ENCODE peak calls at places on chromosomes 13 and 19, in seven cellular contexts. Y is psoas muscle, C is transverse colon, X is Peyer's patch, F is mesenchymal stem cell, B is body of pancreas, K is heart left ventricle. N is an unnamed sample. For H3K27me3 and H3K36me3, the result is how much of the 10 kb centered on the place peaks cover.

GRCh38 chr13:113083402-113084061 is 22.1 kb upstream of the F7 start:
- DNase-seq in Y (peak), C (peak), X (no peak), F (no peak), B (no peak), K (peak), N (no peak)

GRCh38 chr13:52652980-52653303 is 306 bp downstream of the SUGT1 start:
- DNase-seq in Y (no peak), C (no peak), X (no peak), F (no peak), B (no peak), K (no peak), N (no peak)

GRCh38 chr13:34277971-34278370 is 460.0 kb downstream of the RFC3 start:
- DNase-seq in Y (no peak), C (no peak), X (no peak), F (no peak), B (no peak), K (no peak), N (no peak)

GRCh38 chr13:50357136-50357535 is 341.9 kb downstream of the KCNRG start:
- DNase-seq in Y (no peak), C (no peak), X (no peak), F (no peak), B (no peak), K (no peak), N (no peak)

GRCh38 chr13:23432589-23432988 is 913 bp downstream of the SACS start:
- DNase-seq in Y (no peak), C (no peak), X (no peak), F (no peak), B (no peak), K (no peak), N (no peak)

GRCh38 chr13:33785384-33785783 is 32.6 kb upstream of the RFC3 start:
- DNase-seq in Y (no peak), C (no peak), X (no peak), F (no peak), B (no peak), K (no peak), N (no peak)

GRCh38 chr13:32446778-32447465 is 19.0 kb upstream of the N4BP2L1 start:
- DNase-seq in Y (no peak), C (no peak), X (no peak), F (no peak), B (no peak), K (no peak), N (no peak)

GRCh38 chr19:19064098-19064722 is 416 bp downstream of the SLC25A42 start:
- DNase-seq in Y (no peak), C (peak), X (no peak), F (no peak), B (no peak), K (peak), N (no peak)

GRCh38 chr13:50888362-50888761 is 21.2 kb upstream of the RNASEH2B start:
- DNase-seq in Y (no peak), C (no peak), X (no peak), F (no peak), B (no peak), K (no peak), N (no peak)

GRCh38 chr13:110528371-110528770 is 33.2 kb downstream of the RAB20 start:
- DNase-seq in Y (no peak), C (no peak), X (no peak), F (peak), B (no peak), K (peak), N (peak)

GRCh38 chr19:55581828-55582223 is 1.2 kb upstream of the ZNF579 start:
- DNase-seq in Y (no peak), C (no peak), X (no peak), F (no peak), B (no peak), K (no peak), N (no peak)

GRCh38 chr13:114071991-114072390 is 60.4 kb downstream of the RASA3 start:
- DNase-seq in Y (no peak), C (no peak), X (peak), F (no peak), B (no peak), K (no peak), N (no peak)

GRCh38 chr19:13823256-13823655 is 28.0 kb downstream of the ZSWIM4 start:
- DNase-seq in Y (peak), C (no peak), X (no peak), F (peak), B (no peak), K (peak), N (no peak)

GRCh38 chr13:80873589-80873988 is 532.7 kb upstream of the SPRY2 start:
- DNase-seq in Y (no peak), C (no peak), X (peak), F (no peak), B (no peak), K (no peak), N (no peak)

GRCh38 chr19:8609210-8610040 is 1.1 kb downstream of the ADAMTS10 start:
- DNase-seq in Y (peak), C (peak), X (peak), F (peak), B (no peak), K (peak), N (peak)

GRCh38 chr13:25502551-25502950 is 130.8 kb downstream of the ATP8A2 start:
- DNase-seq in Y (no peak), C (no peak), X (no peak), F (no peak), B (no peak), K (no peak), N (no peak)

GRCh38 chr13:26628706-26629105 is 71.2 kb downstream of the WASF3 start:
- DNase-seq in Y (no peak), C (peak), X (peak), F (no peak), B (no peak), K (no peak), N (peak)

GRCh38 chr19:54248016-54248601 is 5.5 kb upstream of the LILRA6 start:
- DNase-seq in Y (no peak), C (peak), X (peak), F (no peak), B (no peak), K (peak), N (peak)

GRCh38 chr13:64397699-64398098 is 2832.4 kb downstream of the PCDH9 start:
- DNase-seq in Y (no peak), C (no peak), X (no peak), F (peak), B (no peak), K (no peak), N (peak)

GRCh38 chr13:48258002-48258401 is 25.0 kb downstream of the ITM2B start:
- DNase-seq in Y (no peak), C (no peak), X (no peak), F (no peak), B (no peak), K (no peak), N (no peak)

GRCh38 chr19:50311723-50312635 is 17.2 kb downstream of the KCNC3 start:
- DNase-seq in Y (no peak), C (no peak), X (no peak), F (no peak), B (no peak), K (no peak), N (no peak)

GRCh38 chr19:50312967-50313811 is 16.0 kb downstream of the KCNC3 start:
- DNase-seq in Y (no peak), C (no peak), X (no peak), F (no peak), B (no peak), K (no peak), N (no peak)

GRCh38 chr19:50308991-50309390 is 20.2 kb downstream of the KCNC3 start:
- DNase-seq in Y (no peak), C (no peak), X (no peak), F (no peak), B (no peak), K (no peak), N (no peak)

GRCh38 chr19:50309396-50310125 is 19.6 kb downstream of the KCNC3 start:
- DNase-seq in Y (no peak), C (no peak), X (no peak), F (no peak), B (no peak), K (no peak), N (no peak)

GRCh38 chr19:50310759-50311465 is 18.3 kb downstream of the KCNC3 start:
- DNase-seq in Y (no peak), C (no peak), X (no peak), F (no peak), B (no peak), K (no peak), N (no peak)
- H3K27me3 ChIP-seq in Y (under half), C (under half), X (under half), F (under half), B (under half), K (under half), N (under half)

DNA sequence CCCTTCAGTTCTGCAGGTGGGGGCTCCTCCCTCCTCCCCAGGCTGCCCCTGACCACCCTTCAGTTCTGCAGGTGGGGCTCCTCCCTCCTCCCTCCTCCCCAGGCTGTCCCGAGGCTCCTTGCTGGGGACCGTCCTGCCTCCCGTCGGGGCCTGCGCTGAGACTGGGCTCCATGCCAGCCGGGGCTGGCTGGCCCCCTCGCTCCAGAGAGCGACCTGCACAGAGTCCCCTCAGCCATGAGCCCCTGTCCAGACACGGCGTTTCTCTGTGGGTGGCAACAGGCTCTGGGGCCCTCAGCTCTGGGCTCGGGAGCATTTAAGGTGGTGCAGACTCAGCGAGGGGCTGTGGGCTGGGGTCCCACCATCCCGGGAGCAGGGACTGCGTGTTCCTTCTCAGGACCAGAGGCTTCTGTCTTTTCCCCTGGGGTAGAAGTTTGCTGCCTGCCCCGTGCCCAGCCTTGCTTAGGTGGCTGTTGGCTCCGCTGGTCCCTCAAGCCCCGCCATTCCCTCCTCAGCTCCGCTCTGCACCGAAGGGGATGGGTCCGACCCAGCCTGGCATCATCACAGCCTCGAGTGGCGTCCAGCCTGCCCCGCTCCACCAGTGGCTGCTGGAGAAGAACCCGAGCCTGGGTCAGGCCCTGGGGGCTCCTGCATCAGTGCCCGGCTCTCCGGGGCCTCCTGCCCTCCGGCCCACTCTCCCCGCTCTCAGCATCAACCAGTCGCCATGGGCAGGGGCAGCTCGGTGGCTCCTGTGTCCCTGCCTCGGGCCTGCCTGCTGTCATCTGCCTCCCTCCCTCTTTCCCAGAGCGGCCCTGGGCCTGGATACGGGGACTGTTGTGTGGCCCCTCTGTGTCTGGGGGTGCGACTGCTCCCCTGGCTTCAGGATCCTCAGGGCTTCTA is 27.6 kb downstream of the CSNK1G2 start:
- DNase-seq in Y (no peak), C (no peak), X (no peak), F (no peak), B (no peak), K (no peak), N (no peak)
- H3K36me3 ChIP-seq in Y (under half), C (under half), X (under half), F (half or more), B (under half), K (under half), N (under half)

GRCh38 chr19:58054792-58055482 is 4.1 kb upstream of the ZNF135 start:
- DNase-seq in Y (no peak), C (peak), X (no peak), F (no peak), B (peak), K (peak), N (peak)
- H3K4me3 ChIP-seq in Y (peak), C (peak), X (peak), F (peak), B (no peak), K (peak), N (peak)

GRCh38 chr13:57631607-57632275 is at the start of gene PCDH17:
- DNase-seq in Y (peak), C (peak), X (no peak), F (peak), B (peak), K (peak), N (peak)

GRCh38 chr13:57633141-57633949 is 1.8 kb downstream of the PCDH17 start:
- DNase-seq in Y (peak), C (peak), X (peak), F (no peak), B (peak), K (peak), N (no peak)

GRCh38 chr13:57630661-57631606 is 610 bp upstream of the PCDH17 start:
- DNase-seq in Y (no peak), C (no peak), X (no peak), F (peak), B (no peak), K (peak), N (peak)

GRCh38 chr13:57633950-57634828 is 2.6 kb downstream of the PCDH17 start:
- DNase-seq in Y (no peak), C (no peak), X (no peak), F (no peak), B (peak), K (peak), N (no peak)

GRCh38 chr13:57632276-57633140 is 964 bp downstream of the PCDH17 start:
- DNase-seq in Y (peak), C (no peak), X (no peak), F (no peak), B (peak), K (peak), N (no peak)
- H3K27me3 ChIP-seq in Y (half or more), C (half or more), X (under half), F (under half), B (under half), K (under half), N (under half)

GRCh38 chr19:15576526-15577156 is 38.4 kb upstream of the CYP4F8 start:
- DNase-seq in Y (no peak), C (no peak), X (peak), F (no peak), B (no peak), K (no peak), N (no peak)
- H3K36me3 ChIP-seq in Y (under half), C (under half), X (under half), F (under half), B (under half), K (under half), N (under half)

N was measured in brain microvascular endothelial cell.